ENCODE peak calls at places on chromosomes 4 and X, in four cellular contexts. One of them, this sample, is unnamed. For H3K27me3 and H3K4me1, the result is how much of the 10 kb centered on the place peaks cover.

GRCh38 chrX:44422631-44423030 is 79.2 kb upstream of the EFHC2 start:
- DNase-seq in body of pancreas: no peak
- DNase-seq in lower lobe of right lung: no peak
- DNase-seq in neural progenitor cell: no peak
- DNase-seq in this sample: no peak

GRCh38 chr4:165129924-165130323 is 17.3 kb upstream of the TMEM192 start:
- DNase-seq in body of pancreas: no peak
- DNase-seq in lower lobe of right lung: no peak
- DNase-seq in neural progenitor cell: no peak
- DNase-seq in this sample: no peak

GRCh38 chr4:11691236-11691635 is 262.5 kb upstream of the HS3ST1 start:
- DNase-seq in body of pancreas: no peak
- DNase-seq in lower lobe of right lung: no peak
- DNase-seq in neural progenitor cell: no peak
- DNase-seq in this sample: no peak

GRCh38 chr4:41098093-41098492 is 116.2 kb downstream of the APBB2 start:
- DNase-seq in body of pancreas: no peak
- DNase-seq in lower lobe of right lung: no peak
- DNase-seq in neural progenitor cell: no peak
- DNase-seq in this sample: no peak

GRCh38 chrX:73577368-73577767 is 14.4 kb downstream of the CHIC1 start:
- DNase-seq in body of pancreas: no peak
- DNase-seq in lower lobe of right lung: no peak
- DNase-seq in neural progenitor cell: peak
- DNase-seq in this sample: no peak

GRCh38 chrX:40006025-40007017 is 91.4 kb downstream of the BCOR start:
- DNase-seq in body of pancreas: peak
- DNase-seq in lower lobe of right lung: peak
- DNase-seq in neural progenitor cell: peak
- DNase-seq in this sample: peak

GRCh38 chr4:1381944-1382541 is 24.2 kb downstream of the NKX1-1 start:
- DNase-seq in body of pancreas: peak
- DNase-seq in lower lobe of right lung: peak
- DNase-seq in neural progenitor cell: peak
- DNase-seq in this sample: peak

GRCh38 chrX:152588206-152588605 is 49.5 kb upstream of the GABRQ start:
- DNase-seq in body of pancreas: no peak
- DNase-seq in lower lobe of right lung: no peak
- DNase-seq in neural progenitor cell: no peak
- DNase-seq in this sample: no peak

GRCh38 chr4:98512918-98513317 is 145.5 kb downstream of the TSPAN5 start:
- DNase-seq in body of pancreas: no peak
- DNase-seq in lower lobe of right lung: no peak
- DNase-seq in neural progenitor cell: no peak
- DNase-seq in this sample: no peak

GRCh38 chr4:7395635-7396034 is 39.1 kb downstream of the PSAPL1 start:
- DNase-seq in body of pancreas: no peak
- DNase-seq in lower lobe of right lung: no peak
- DNase-seq in neural progenitor cell: no peak
- DNase-seq in this sample: peak

GRCh38 chr4:76620723-76621463 is 185.9 kb downstream of the SHROOM3 start:
- DNase-seq in body of pancreas: peak
- DNase-seq in lower lobe of right lung: no peak
- DNase-seq in neural progenitor cell: no peak
- DNase-seq in this sample: no peak

GRCh38 chr4:155079866-155080265 is 128.6 kb upstream of the NPY2R start:
- DNase-seq in body of pancreas: no peak
- DNase-seq in lower lobe of right lung: no peak
- DNase-seq in neural progenitor cell: no peak
- DNase-seq in this sample: no peak

GRCh38 chr4:79253930-79254329 is 71.9 kb downstream of the NAA11 start:
- DNase-seq in body of pancreas: no peak
- DNase-seq in lower lobe of right lung: no peak
- DNase-seq in neural progenitor cell: no peak
- DNase-seq in this sample: no peak

GRCh38 chrX:14660970-14661369 is 131.6 kb downstream of the GLRA2 start:
- DNase-seq in body of pancreas: no peak
- DNase-seq in lower lobe of right lung: no peak
- DNase-seq in neural progenitor cell: no peak
- DNase-seq in this sample: no peak

GRCh38 chr4:185481390-185481789 is 9.9 kb upstream of the CCDC110 start:
- DNase-seq in body of pancreas: no peak
- DNase-seq in lower lobe of right lung: no peak
- DNase-seq in neural progenitor cell: no peak
- DNase-seq in this sample: no peak
- H3K27me3 ChIP-seq in body of pancreas: under half
- H3K27me3 ChIP-seq in lower lobe of right lung: under half
- H3K27me3 ChIP-seq in neural progenitor cell: under half
- H3K27me3 ChIP-seq in this sample: under half

DNA sequence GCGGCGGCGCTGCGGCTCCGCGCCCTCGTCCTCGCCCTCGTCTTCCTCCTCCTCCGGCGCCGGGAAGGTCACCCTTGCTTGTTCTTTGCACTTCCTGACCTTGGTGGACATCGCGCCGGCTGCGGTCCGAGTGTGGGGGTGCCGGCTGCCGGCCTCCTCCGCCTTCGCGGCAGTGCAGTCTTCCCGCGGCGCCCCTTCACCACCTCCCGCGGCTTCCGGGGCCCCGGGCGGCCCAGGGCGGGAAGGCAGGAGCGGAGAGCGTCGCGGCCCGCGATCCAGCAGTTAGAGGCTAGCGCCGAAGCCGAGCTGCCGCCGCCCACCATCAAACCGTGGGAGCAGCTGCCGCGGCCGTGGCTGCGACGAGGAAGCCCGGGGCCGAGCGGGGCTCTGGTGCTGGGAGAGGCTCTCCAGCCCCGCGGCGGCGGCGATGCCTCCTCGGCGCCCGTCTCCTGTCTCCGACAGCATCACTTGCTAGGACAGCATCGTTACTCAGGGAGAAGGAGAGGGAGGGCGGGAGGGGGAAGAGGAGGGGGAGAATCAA is at the start of gene TRPC3:
- DNase-seq in body of pancreas: no peak
- DNase-seq in lower lobe of right lung: peak
- DNase-seq in neural progenitor cell: peak
- DNase-seq in this sample: peak
- H3K4me3 ChIP-seq in body of pancreas: peak
- H3K4me3 ChIP-seq in lower lobe of right lung: peak
- H3K4me3 ChIP-seq in neural progenitor cell: peak
- H3K4me3 ChIP-seq in this sample: peak

GRCh38 chr4:147788791-147789190 is 56.9 kb downstream of the ARHGAP10 start:
- DNase-seq in body of pancreas: no peak
- DNase-seq in lower lobe of right lung: no peak
- DNase-seq in neural progenitor cell: no peak
- DNase-seq in this sample: no peak
- H3K4me1 ChIP-seq in body of pancreas: under half
- H3K4me1 ChIP-seq in lower lobe of right lung: under half
- H3K4me1 ChIP-seq in neural progenitor cell: under half
- H3K4me1 ChIP-seq in this sample: under half

GRCh38 chr4:56211202-56211601 is 176.1 kb downstream of the AASDH start:
- DNase-seq in body of pancreas: no peak
- DNase-seq in lower lobe of right lung: no peak
- DNase-seq in neural progenitor cell: peak
- DNase-seq in this sample: no peak
- H3K27me3 ChIP-seq in body of pancreas: under half
- H3K27me3 ChIP-seq in lower lobe of right lung: under half
- H3K27me3 ChIP-seq in neural progenitor cell: under half
- H3K27me3 ChIP-seq in this sample: under half

GRCh38 chr4:139664442-139664841 is 1.2 kb upstream of the MGST2 start:
- DNase-seq in body of pancreas: no peak
- DNase-seq in lower lobe of right lung: no peak
- DNase-seq in neural progenitor cell: no peak
- DNase-seq in this sample: no peak

GRCh38 chr4:139666735-139667266 is 1.2 kb downstream of the MGST2 start:
- DNase-seq in body of pancreas: peak
- DNase-seq in lower lobe of right lung: peak
- DNase-seq in neural progenitor cell: peak
- DNase-seq in this sample: no peak

GRCh38 chr4:139663561-139664138 is 2.0 kb upstream of the MGST2 start:
- DNase-seq in body of pancreas: no peak
- DNase-seq in lower lobe of right lung: no peak
- DNase-seq in neural progenitor cell: no peak
- DNase-seq in this sample: no peak

GRCh38 chr4:139665690-139666529 is at the start of gene MGST2:
- DNase-seq in body of pancreas: peak
- DNase-seq in lower lobe of right lung: peak
- DNase-seq in neural progenitor cell: peak
- DNase-seq in this sample: peak

GRCh38 chr4:139665079-139665689 is 435 bp upstream of the MGST2 start:
- DNase-seq in body of pancreas: no peak
- DNase-seq in lower lobe of right lung: no peak
- DNase-seq in neural progenitor cell: no peak
- DNase-seq in this sample: no peak
- H3K4me3 ChIP-seq in body of pancreas: peak
- H3K4me3 ChIP-seq in lower lobe of right lung: peak
- H3K4me3 ChIP-seq in neural progenitor cell: peak
- H3K4me3 ChIP-seq in this sample: no peak

DNA sequence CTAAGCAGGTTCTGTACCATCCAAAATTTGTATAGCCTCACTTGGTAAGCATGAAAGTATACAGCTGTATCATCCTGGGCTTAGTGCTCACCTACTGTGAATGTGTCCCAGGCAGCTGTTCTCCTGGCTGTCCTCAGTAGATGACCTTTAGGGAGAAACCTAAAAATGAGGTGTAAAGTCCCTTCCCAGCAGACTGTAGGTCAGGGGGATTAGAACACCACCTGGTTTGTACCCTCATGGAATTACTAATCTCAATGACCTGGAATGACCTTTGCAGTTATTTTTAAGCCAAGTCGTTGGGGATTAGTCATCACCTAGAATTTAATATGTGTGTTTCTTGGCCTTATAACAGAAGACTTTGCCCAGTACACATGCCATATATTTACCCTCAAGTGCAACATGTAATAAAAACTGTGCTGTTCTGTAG is 39.1 kb upstream of the MBTPS2 start:
- DNase-seq in body of pancreas: no peak
- DNase-seq in lower lobe of right lung: no peak
- DNase-seq in neural progenitor cell: no peak
- DNase-seq in this sample: no peak
- H3K4me1 ChIP-seq in body of pancreas: under half
- H3K4me1 ChIP-seq in lower lobe of right lung: under half
- H3K4me1 ChIP-seq in neural progenitor cell: under half
- H3K4me1 ChIP-seq in this sample: under half

GRCh38 chrX:130093271-130093670 is 17.0 kb downstream of the ELF4 start:
- DNase-seq in body of pancreas: no peak
- DNase-seq in lower lobe of right lung: no peak
- DNase-seq in neural progenitor cell: no peak
- DNase-seq in this sample: no peak
- H3K27me3 ChIP-seq in body of pancreas: under half
- H3K27me3 ChIP-seq in lower lobe of right lung: under half
- H3K27me3 ChIP-seq in neural progenitor cell: under half
- H3K27me3 ChIP-seq in this sample: under half

DNA sequence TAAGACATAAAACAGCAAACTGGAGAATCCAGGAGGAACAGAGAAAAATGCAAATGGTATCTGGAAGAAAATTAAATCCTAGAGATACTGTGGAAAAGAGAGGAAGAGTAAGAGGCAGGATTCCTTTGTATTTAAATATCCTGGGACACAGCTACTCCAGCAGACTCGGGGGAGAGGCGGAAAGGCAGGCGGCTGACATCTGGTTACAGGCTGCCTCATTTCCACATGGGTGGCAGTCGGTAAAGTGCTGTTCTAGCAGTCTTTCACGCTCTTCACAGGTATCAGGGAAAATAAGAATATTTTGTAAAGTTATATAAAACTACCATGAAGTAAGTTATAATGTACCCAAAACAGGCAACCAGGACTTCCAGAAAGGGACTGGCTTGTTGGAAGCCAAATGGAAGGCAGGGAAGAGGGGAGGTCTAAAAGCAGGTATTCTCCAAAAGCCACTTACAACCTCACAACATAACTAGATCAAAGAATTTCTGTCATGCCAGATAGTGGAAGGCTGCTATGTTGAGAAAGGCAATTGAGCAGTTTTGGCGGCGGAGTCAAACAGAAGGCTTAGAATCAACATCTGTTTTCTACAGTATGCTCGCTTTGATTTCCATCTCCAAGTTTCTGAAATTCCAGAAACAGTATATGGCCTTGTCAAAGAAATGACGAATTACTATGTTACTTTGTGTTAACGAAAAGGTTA is 1.3 kb upstream of the TIGD2 start:
- DNase-seq in body of pancreas: peak
- DNase-seq in lower lobe of right lung: no peak
- DNase-seq in neural progenitor cell: peak
- DNase-seq in this sample: no peak
- H3K4me3 ChIP-seq in body of pancreas: peak
- H3K4me3 ChIP-seq in lower lobe of right lung: peak
- H3K4me3 ChIP-seq in neural progenitor cell: peak
- H3K4me3 ChIP-seq in this sample: no peak

GRCh38 chr4:30754021-30754420 is 33.9 kb downstream of the PCDH7 start:
- DNase-seq in body of pancreas: no peak
- DNase-seq in lower lobe of right lung: no peak
- DNase-seq in neural progenitor cell: no peak
- DNase-seq in this sample: no peak

GRCh38 chr4:30755306-30755705 is 35.1 kb downstream of the PCDH7 start:
- DNase-seq in body of pancreas: no peak
- DNase-seq in lower lobe of right lung: no peak
- DNase-seq in neural progenitor cell: no peak
- DNase-seq in this sample: no peak

GRCh38 chr4:30756553-30756952 is 36.4 kb downstream of the PCDH7 start:
- DNase-seq in body of pancreas: no peak
- DNase-seq in lower lobe of right lung: no peak
- DNase-seq in neural progenitor cell: no peak
- DNase-seq in this sample: no peak

GRCh38 chr4:30757357-30757756 is 37.2 kb downstream of the PCDH7 start:
- DNase-seq in body of pancreas: no peak
- DNase-seq in lower lobe of right lung: no peak
- DNase-seq in neural progenitor cell: no peak
- DNase-seq in this sample: no peak

GRCh38 chr4:30753316-30753715 is 33.1 kb downstream of the PCDH7 start:
- DNase-seq in body of pancreas: no peak
- DNase-seq in lower lobe of right lung: no peak
- DNase-seq in neural progenitor cell: no peak
- DNase-seq in this sample: no peak
- H3K4me1 ChIP-seq in body of pancreas: under half
- H3K4me1 ChIP-seq in lower lobe of right lung: under half
- H3K4me1 ChIP-seq in neural progenitor cell: under half
- H3K4me1 ChIP-seq in this sample: under half

This sample was measured in aorta.